ENCODE peak calls at places on chromosomes 7 and 10, in eight cellular contexts. W, X, K, I, C, V, U and M are unnamed samples.

GRCh38 chr7:151780626-151781025 is 96.3 kb downstream of the PRKAG2 start:
- DNase-seq in C (peak; percentile 36), U (no peak), V (no peak), K (no peak), X (no peak), W (no peak), I (no peak), M (no peak)

GRCh38 chr7:47298636-47299035 is 283.3 kb downstream of the TNS3 start:
- DNase-seq in K (no peak), C (no peak), V (no peak), W (peak; percentile 53), U (no peak), I (no peak), X (no peak), M (no peak)

GRCh38 chr7:98459529-98459928 is 58.6 kb upstream of the BAIAP2L1 start:
- DNase-seq in C (no peak), W (no peak), I (no peak), U (no peak), K (no peak), X (no peak), V (no peak), M (no peak)

GRCh38 chr7:78345293-78345692 is 546.7 kb downstream of the PHTF2 start:
- DNase-seq in X (no peak), C (no peak), V (no peak), I (no peak), U (no peak), K (no peak), W (no peak), M (no peak)

GRCh38 chr10:123380491-123381085 is 226.4 kb downstream of the BUB3 start:
- DNase-seq in K (no peak), C (no peak), V (no peak), X (no peak), I (peak; percentile 15), W (no peak), U (no peak), M (no peak)

GRCh38 chr10:90579602-90580242 is 278.1 kb downstream of the HTR7 start:
- DNase-seq in X (no peak), K (peak; percentile 61), I (peak; percentile 21), U (no peak), C (no peak), W (no peak), V (no peak), M (no peak)

GRCh38 chr7:77315102-77315501 is 101.0 kb downstream of the GSAP start:
- DNase-seq in I (no peak), U (no peak), V (no peak), C (no peak), X (no peak), K (no peak), W (no peak), M (no peak)

GRCh38 chr7:145106001-145106400 is 270.1 kb upstream of the TPK1 start:
- DNase-seq in V (no peak), W (no peak), C (no peak), U (no peak), I (no peak), K (no peak), X (peak; percentile 11), M (no peak)

GRCh38 chr7:29565982-29566746 is 2.5 kb downstream of the PRR15 start:
- DNase-seq in W (no peak), I (no peak), U (no peak), C (peak; percentile 55), K (no peak), V (no peak), X (no peak), M (no peak)

DNA sequence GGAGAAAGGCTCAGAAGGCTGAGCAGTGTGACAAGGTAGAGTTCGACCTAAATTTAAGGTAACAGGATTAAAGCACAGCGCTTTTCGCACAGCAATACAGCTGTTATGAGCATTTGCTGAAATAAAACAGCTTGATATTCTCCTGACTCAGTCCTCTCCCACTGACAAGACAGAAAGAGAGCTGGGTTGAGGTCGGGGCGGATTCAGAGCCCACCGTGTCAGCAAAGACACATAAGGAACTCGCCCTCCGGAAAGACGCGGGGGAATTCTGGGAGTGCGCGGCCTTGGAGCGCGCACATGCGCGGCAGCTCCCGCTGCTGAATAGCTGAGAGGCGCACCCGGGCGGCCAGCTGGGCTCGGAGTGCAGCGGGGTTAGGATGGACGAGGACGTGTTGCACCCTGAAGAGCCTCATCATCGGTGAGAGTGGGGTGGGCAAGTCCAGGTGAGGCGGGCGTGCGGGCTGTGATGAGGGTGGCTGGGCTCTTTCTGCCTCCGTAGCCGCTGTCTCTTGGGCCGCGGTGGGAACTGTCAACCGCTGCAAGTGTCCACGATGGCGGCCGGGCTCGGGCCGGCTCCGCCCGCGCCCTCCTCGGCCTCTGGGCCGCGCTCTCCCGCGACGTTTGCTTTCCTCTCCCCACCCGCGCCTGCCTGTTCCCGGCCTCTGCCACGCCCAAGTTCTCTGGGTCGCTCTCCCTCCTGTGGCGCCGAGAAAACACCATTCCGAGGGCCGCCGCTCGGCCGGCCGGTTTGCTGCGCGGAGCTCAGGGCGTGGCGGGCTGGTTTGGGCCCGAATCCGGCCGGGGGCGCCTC is 120.6 kb downstream of the LYZL1 start:
- DNase-seq in X (peak; percentile 69), C (peak; percentile 89), U (peak; percentile 79), I (peak; percentile 47), W (peak; percentile 89), K (peak; percentile 43), V (peak; percentile 51), M (peak; percentile 50)
- TF ChIP-seq POLR2A in X (peak; percentile 36), C (peak; percentile 77), U (peak; percentile 48), I (peak; percentile 69), W (peak; percentile 47), K (peak; percentile 88), V (peak; percentile 41), M (peak; percentile 92)

DNA sequence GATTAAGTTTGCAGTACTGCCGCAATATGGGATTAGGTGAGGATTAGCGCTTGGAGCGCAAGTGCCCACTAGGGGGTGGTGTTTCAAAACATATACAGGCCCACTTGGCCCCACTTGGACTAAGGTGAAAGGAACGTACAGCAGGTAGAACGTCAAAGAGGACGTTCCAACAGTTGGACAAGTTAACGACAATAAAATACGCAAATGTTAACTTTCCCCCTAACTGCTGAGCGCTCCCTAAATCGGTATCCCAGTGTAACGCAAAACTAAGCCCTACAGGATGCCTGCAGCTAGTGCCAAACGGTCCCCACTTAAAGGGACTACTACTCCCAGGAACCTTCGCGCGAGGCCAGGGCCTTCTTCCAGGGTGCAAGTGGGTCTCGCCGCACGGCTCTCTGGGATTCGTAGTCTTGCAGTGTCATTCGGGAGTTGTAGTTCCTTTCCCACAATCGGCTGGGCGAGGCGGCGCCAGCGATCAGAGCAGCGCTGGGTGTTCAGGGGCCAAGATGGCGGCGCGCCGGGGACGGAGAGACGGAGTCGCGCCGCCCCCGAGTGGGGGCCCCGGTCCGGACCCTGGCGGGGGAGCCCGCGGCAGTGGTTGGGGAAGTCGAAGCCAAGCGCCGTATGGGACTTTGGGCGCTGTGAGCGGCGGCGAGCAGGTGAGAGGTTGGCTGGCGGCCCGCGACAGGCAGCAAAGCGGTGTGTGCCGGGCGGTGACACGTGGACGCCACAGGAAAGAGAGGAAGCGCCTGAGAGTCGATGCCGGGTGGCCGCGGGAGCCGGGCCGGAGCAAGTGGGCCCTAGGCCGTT is at the start of gene PPRC1:
- DNase-seq in W (peak; percentile 99), I (peak; percentile 98), X (peak; percentile 98), K (peak; percentile 100), V (peak; percentile 99), C (peak; percentile 99), U (peak; percentile 99), M (peak; percentile 93)
- TF ChIP-seq POLR2A in W (peak; percentile 37), I (peak; percentile 79), X (no peak), K (peak; percentile 74), V (no peak), C (peak; percentile 68), U (no peak), M (peak; percentile 81)

DNA sequence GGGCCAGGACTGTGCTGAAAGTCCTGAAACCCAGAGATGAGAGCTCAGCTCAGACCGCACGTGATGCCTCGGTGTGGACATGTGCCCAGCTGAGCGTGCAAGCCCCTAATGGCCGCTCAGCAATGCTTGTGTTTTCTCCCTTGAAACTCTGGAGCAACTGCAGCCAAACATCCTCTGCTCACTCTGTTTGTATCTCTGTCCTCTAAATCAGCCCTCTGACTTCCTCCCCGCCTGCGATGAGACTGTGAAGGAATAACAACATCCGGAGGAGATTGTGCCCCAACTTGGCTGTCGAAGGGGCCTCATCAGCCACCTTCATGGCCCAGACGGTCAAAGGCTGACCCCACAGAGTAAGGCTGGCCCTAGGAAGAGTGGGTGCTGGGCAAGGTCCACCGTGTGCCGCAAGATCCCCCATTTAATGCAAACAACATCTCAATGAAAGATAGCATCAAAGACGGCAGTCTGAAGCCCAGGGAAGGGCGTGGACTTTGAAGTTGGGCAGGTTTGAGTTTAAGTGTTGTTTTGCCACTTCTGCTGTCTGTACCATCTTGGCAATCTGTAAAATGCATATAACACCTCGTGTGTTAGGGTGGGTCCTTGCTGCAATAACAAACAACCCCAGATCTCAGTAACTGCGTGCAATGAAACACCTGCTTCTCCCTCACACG is 39.9 kb downstream of the CALML3 start:
- DNase-seq in K (no peak), C (no peak), W (no peak), X (no peak), V (no peak), I (no peak), U (peak; percentile 17), M (no peak)
- TF ChIP-seq POLR2A in K (no peak), C (no peak), W (no peak), X (no peak), V (no peak), I (no peak), U (no peak), M (no peak)

GRCh38 chr7:5686131-5686530 is 95.3 kb downstream of the RNF216 start:
- DNase-seq in K (no peak), W (no peak), C (no peak), X (no peak), U (no peak), V (no peak), I (no peak), M (no peak)
- TF ChIP-seq POLR2A in K (no peak), W (no peak), C (no peak), X (no peak), U (no peak), V (no peak), I (no peak), M (no peak)